ENCODE peak calls at places on chromosome 12, in seven cellular contexts. One of them, this sample, is unnamed.

GRCh38 chr12:108152179-108152538 is 23.1 kb downstream of the WSCD2 start:
- DNase-seq in sigmoid colon: no peak
- DNase-seq in astrocyte of the spinal cord: no peak
- DNase-seq in endothelial cell: no peak
- DNase-seq in adrenal gland: no peak
- DNase-seq in CD8-positive, alpha-beta T cell: no peak
- DNase-seq in mammary epithelial cell: no peak
- DNase-seq in this sample: no peak

GRCh38 chr12:76183459-76184186 is 99.1 kb upstream of the NAP1L1 start:
- DNase-seq in CD8-positive, alpha-beta T cell: no peak
- DNase-seq in astrocyte of the spinal cord: peak
- DNase-seq in endothelial cell: no peak
- DNase-seq in mammary epithelial cell: peak
- DNase-seq in adrenal gland: peak
- DNase-seq in sigmoid colon: no peak
- DNase-seq in this sample: no peak

GRCh38 chr12:67426067-67426466 is 156.9 kb downstream of the CAND1 start:
- DNase-seq in mammary epithelial cell: no peak
- DNase-seq in sigmoid colon: no peak
- DNase-seq in CD8-positive, alpha-beta T cell: no peak
- DNase-seq in astrocyte of the spinal cord: peak
- DNase-seq in adrenal gland: peak
- DNase-seq in endothelial cell: no peak
- DNase-seq in this sample: no peak

GRCh38 chr12:100371146-100371545 is 14.3 kb downstream of the SLC17A8 start:
- DNase-seq in sigmoid colon: no peak
- DNase-seq in adrenal gland: no peak
- DNase-seq in mammary epithelial cell: no peak
- DNase-seq in endothelial cell: no peak
- DNase-seq in CD8-positive, alpha-beta T cell: no peak
- DNase-seq in astrocyte of the spinal cord: no peak
- DNase-seq in this sample: no peak

GRCh38 chr12:84636801-84637285 is 275.8 kb downstream of the SLC6A15 start:
- DNase-seq in CD8-positive, alpha-beta T cell: no peak
- DNase-seq in endothelial cell: no peak
- DNase-seq in adrenal gland: no peak
- DNase-seq in astrocyte of the spinal cord: peak
- DNase-seq in mammary epithelial cell: no peak
- DNase-seq in sigmoid colon: no peak
- DNase-seq in this sample: no peak

GRCh38 chr12:89493650-89494302 is 30.8 kb downstream of the GALNT4 start:
- DNase-seq in CD8-positive, alpha-beta T cell: no peak
- DNase-seq in endothelial cell: no peak
- DNase-seq in adrenal gland: no peak
- DNase-seq in astrocyte of the spinal cord: no peak
- DNase-seq in mammary epithelial cell: no peak
- DNase-seq in sigmoid colon: no peak
- DNase-seq in this sample: no peak

GRCh38 chr12:48865441-48866290 is at the start of gene RND1:
- DNase-seq in sigmoid colon: peak
- DNase-seq in CD8-positive, alpha-beta T cell: peak
- DNase-seq in astrocyte of the spinal cord: peak
- DNase-seq in adrenal gland: peak
- DNase-seq in mammary epithelial cell: peak
- DNase-seq in endothelial cell: peak
- DNase-seq in this sample: peak

GRCh38 chr12:38508246-38508645 is 191.7 kb downstream of the ALG10B start:
- DNase-seq in adrenal gland: no peak
- DNase-seq in endothelial cell: no peak
- DNase-seq in astrocyte of the spinal cord: no peak
- DNase-seq in sigmoid colon: no peak
- DNase-seq in mammary epithelial cell: peak
- DNase-seq in CD8-positive, alpha-beta T cell: no peak
- DNase-seq in this sample: no peak

GRCh38 chr12:54025507-54026393 is 2.5 kb upstream of the HOXC6 start:
- DNase-seq in astrocyte of the spinal cord: no peak
- DNase-seq in mammary epithelial cell: no peak
- DNase-seq in sigmoid colon: no peak
- DNase-seq in CD8-positive, alpha-beta T cell: no peak
- DNase-seq in adrenal gland: no peak
- DNase-seq in endothelial cell: no peak
- DNase-seq in this sample: no peak

GRCh38 chr12:4900327-4900726 is 9.4 kb upstream of the KCNA1 start:
- DNase-seq in astrocyte of the spinal cord: no peak
- DNase-seq in mammary epithelial cell: peak
- DNase-seq in sigmoid colon: no peak
- DNase-seq in endothelial cell: no peak
- DNase-seq in CD8-positive, alpha-beta T cell: no peak
- DNase-seq in adrenal gland: no peak
- DNase-seq in this sample: no peak

GRCh38 chr12:110102255-110102654 is 21.9 kb upstream of the IFT81 start:
- DNase-seq in CD8-positive, alpha-beta T cell: no peak
- DNase-seq in sigmoid colon: no peak
- DNase-seq in astrocyte of the spinal cord: peak
- DNase-seq in mammary epithelial cell: peak
- DNase-seq in endothelial cell: peak
- DNase-seq in adrenal gland: peak
- DNase-seq in this sample: no peak

GRCh38 chr12:119020377-119021360 is 39.3 kb downstream of the SRRM4 start:
- DNase-seq in endothelial cell: peak
- DNase-seq in mammary epithelial cell: no peak
- DNase-seq in sigmoid colon: no peak
- DNase-seq in adrenal gland: peak
- DNase-seq in astrocyte of the spinal cord: no peak
- DNase-seq in CD8-positive, alpha-beta T cell: no peak
- DNase-seq in this sample: peak

GRCh38 chr12:11513288-11513687 is 117.9 kb upstream of the PRB2 start:
- DNase-seq in adrenal gland: no peak
- DNase-seq in sigmoid colon: no peak
- DNase-seq in endothelial cell: peak
- DNase-seq in mammary epithelial cell: no peak
- DNase-seq in astrocyte of the spinal cord: no peak
- DNase-seq in CD8-positive, alpha-beta T cell: no peak
- DNase-seq in this sample: no peak

GRCh38 chr12:11877102-11877826 is 193.5 kb upstream of the BCL2L14 start:
- DNase-seq in adrenal gland: no peak
- DNase-seq in endothelial cell: no peak
- DNase-seq in mammary epithelial cell: no peak
- DNase-seq in astrocyte of the spinal cord: no peak
- DNase-seq in sigmoid colon: no peak
- DNase-seq in CD8-positive, alpha-beta T cell: no peak
- DNase-seq in this sample: no peak

GRCh38 chr12:107179883-107180282 is 86.5 kb upstream of the CRY1 start:
- DNase-seq in CD8-positive, alpha-beta T cell: no peak
- DNase-seq in sigmoid colon: no peak
- DNase-seq in endothelial cell: no peak
- DNase-seq in astrocyte of the spinal cord: no peak
- DNase-seq in mammary epithelial cell: peak
- DNase-seq in adrenal gland: no peak
- DNase-seq in this sample: no peak

GRCh38 chr12:100356646-100357223 is at the start of gene SLC17A8:
- DNase-seq in sigmoid colon: no peak
- DNase-seq in endothelial cell: peak
- DNase-seq in CD8-positive, alpha-beta T cell: no peak
- DNase-seq in adrenal gland: no peak
- DNase-seq in astrocyte of the spinal cord: no peak
- DNase-seq in mammary epithelial cell: no peak
- DNase-seq in this sample: peak

GRCh38 chr12:89225401-89225800 is 126.9 kb downstream of the DUSP6 start:
- DNase-seq in endothelial cell: no peak
- DNase-seq in adrenal gland: peak
- DNase-seq in sigmoid colon: no peak
- DNase-seq in astrocyte of the spinal cord: peak
- DNase-seq in CD8-positive, alpha-beta T cell: peak
- DNase-seq in mammary epithelial cell: peak
- DNase-seq in this sample: no peak

GRCh38 chr12:14239350-14239934 is 126.0 kb upstream of the ATF7IP start:
- DNase-seq in endothelial cell: no peak
- DNase-seq in adrenal gland: peak
- DNase-seq in sigmoid colon: no peak
- DNase-seq in astrocyte of the spinal cord: peak
- DNase-seq in CD8-positive, alpha-beta T cell: no peak
- DNase-seq in mammary epithelial cell: peak
- DNase-seq in this sample: no peak

GRCh38 chr12:124861898-124862676 is 1.6 kb downstream of the SCARB1 start:
- DNase-seq in astrocyte of the spinal cord: no peak
- DNase-seq in endothelial cell: no peak
- DNase-seq in sigmoid colon: no peak
- DNase-seq in mammary epithelial cell: no peak
- DNase-seq in adrenal gland: no peak
- DNase-seq in CD8-positive, alpha-beta T cell: no peak
- DNase-seq in this sample: no peak

GRCh38 chr12:47033081-47033480 is 46.3 kb upstream of the PCED1B start:
- DNase-seq in CD8-positive, alpha-beta T cell: no peak
- DNase-seq in adrenal gland: peak
- DNase-seq in astrocyte of the spinal cord: no peak
- DNase-seq in sigmoid colon: peak
- DNase-seq in endothelial cell: no peak
- DNase-seq in mammary epithelial cell: peak
- DNase-seq in this sample: no peak

GRCh38 chr12:60101715-60102114 is 505.9 kb downstream of the SLC16A7 start:
- DNase-seq in endothelial cell: no peak
- DNase-seq in sigmoid colon: no peak
- DNase-seq in CD8-positive, alpha-beta T cell: no peak
- DNase-seq in adrenal gland: no peak
- DNase-seq in mammary epithelial cell: peak
- DNase-seq in astrocyte of the spinal cord: peak
- DNase-seq in this sample: no peak

GRCh38 chr12:5177731-5178130 is 134.1 kb downstream of the KCNA5 start:
- DNase-seq in adrenal gland: no peak
- DNase-seq in astrocyte of the spinal cord: no peak
- DNase-seq in CD8-positive, alpha-beta T cell: no peak
- DNase-seq in sigmoid colon: no peak
- DNase-seq in endothelial cell: no peak
- DNase-seq in mammary epithelial cell: peak
- DNase-seq in this sample: no peak

GRCh38 chr12:124713436-124714082 is 146.1 kb upstream of the NCOR2 start:
- DNase-seq in mammary epithelial cell: no peak
- DNase-seq in CD8-positive, alpha-beta T cell: peak
- DNase-seq in endothelial cell: no peak
- DNase-seq in astrocyte of the spinal cord: peak
- DNase-seq in adrenal gland: no peak
- DNase-seq in sigmoid colon: peak
- DNase-seq in this sample: no peak

GRCh38 chr12:124094188-124094587 is 121.2 kb downstream of the ZNF664 start:
- DNase-seq in adrenal gland: no peak
- DNase-seq in astrocyte of the spinal cord: no peak
- DNase-seq in endothelial cell: no peak
- DNase-seq in sigmoid colon: no peak
- DNase-seq in CD8-positive, alpha-beta T cell: no peak
- DNase-seq in mammary epithelial cell: no peak
- DNase-seq in this sample: no peak

GRCh38 chr12:54005531-54005852 is 3.3 kb upstream of the HOXC8 start:
- DNase-seq in CD8-positive, alpha-beta T cell: no peak
- DNase-seq in astrocyte of the spinal cord: no peak
- DNase-seq in sigmoid colon: no peak
- DNase-seq in mammary epithelial cell: no peak
- DNase-seq in adrenal gland: no peak
- DNase-seq in endothelial cell: no peak
- DNase-seq in this sample: no peak

GRCh38 chr12:20007331-20007730 is 361.0 kb upstream of the PDE3A start:
- DNase-seq in astrocyte of the spinal cord: no peak
- DNase-seq in mammary epithelial cell: no peak
- DNase-seq in sigmoid colon: no peak
- DNase-seq in CD8-positive, alpha-beta T cell: no peak
- DNase-seq in endothelial cell: no peak
- DNase-seq in adrenal gland: no peak
- DNase-seq in this sample: no peak

GRCh38 chr12:106345739-106346138 is 11.8 kb upstream of the POLR3B start:
- DNase-seq in sigmoid colon: no peak
- DNase-seq in mammary epithelial cell: peak
- DNase-seq in adrenal gland: peak
- DNase-seq in endothelial cell: peak
- DNase-seq in astrocyte of the spinal cord: peak
- DNase-seq in CD8-positive, alpha-beta T cell: no peak
- DNase-seq in this sample: no peak

GRCh38 chr12:9848899-9849298 is 20.3 kb downstream of the CLEC2B start:
- DNase-seq in sigmoid colon: no peak
- DNase-seq in astrocyte of the spinal cord: no peak
- DNase-seq in adrenal gland: no peak
- DNase-seq in endothelial cell: no peak
- DNase-seq in CD8-positive, alpha-beta T cell: no peak
- DNase-seq in mammary epithelial cell: no peak
- DNase-seq in this sample: no peak
- TF ChIP-seq CTCF in sigmoid colon: no peak
- TF ChIP-seq CTCF in astrocyte of the spinal cord: no peak
- TF ChIP-seq CTCF in adrenal gland: no peak
- TF ChIP-seq CTCF in endothelial cell: no peak
- TF ChIP-seq CTCF in CD8-positive, alpha-beta T cell: no peak
- TF ChIP-seq CTCF in mammary epithelial cell: no peak
- TF ChIP-seq CTCF in this sample: no peak

GRCh38 chr12:93753285-93753684 is 76.1 kb downstream of the CRADD start:
- DNase-seq in CD8-positive, alpha-beta T cell: no peak
- DNase-seq in sigmoid colon: no peak
- DNase-seq in astrocyte of the spinal cord: no peak
- DNase-seq in endothelial cell: no peak
- DNase-seq in adrenal gland: no peak
- DNase-seq in mammary epithelial cell: no peak
- DNase-seq in this sample: no peak
- TF ChIP-seq CTCF in CD8-positive, alpha-beta T cell: no peak
- TF ChIP-seq CTCF in sigmoid colon: no peak
- TF ChIP-seq CTCF in astrocyte of the spinal cord: no peak
- TF ChIP-seq CTCF in endothelial cell: no peak
- TF ChIP-seq CTCF in adrenal gland: no peak
- TF ChIP-seq CTCF in mammary epithelial cell: no peak
- TF ChIP-seq CTCF in this sample: no peak

DNA sequence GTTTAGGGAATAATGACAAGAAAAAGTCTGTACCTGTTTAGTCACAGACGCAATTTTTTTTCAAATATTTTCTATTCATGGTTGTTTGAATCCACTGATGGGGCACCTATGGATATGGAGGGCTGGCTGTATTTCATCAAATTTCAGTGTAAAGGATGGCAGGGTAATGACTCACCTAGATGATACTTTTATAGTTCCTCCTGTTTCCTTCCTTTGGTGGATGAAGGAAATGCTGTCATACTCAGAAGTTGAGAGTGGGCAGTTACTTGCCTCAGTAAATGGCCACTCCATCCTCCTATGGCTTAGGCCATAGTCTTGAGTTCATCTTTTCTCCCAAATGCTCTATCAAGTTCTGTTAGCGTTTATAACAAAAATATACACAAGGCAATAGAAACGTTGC is 18.9 kb upstream of the C12orf71 start:
- DNase-seq in sigmoid colon: no peak
- DNase-seq in CD8-positive, alpha-beta T cell: no peak
- DNase-seq in endothelial cell: no peak
- DNase-seq in mammary epithelial cell: peak
- DNase-seq in astrocyte of the spinal cord: no peak
- DNase-seq in adrenal gland: no peak
- DNase-seq in this sample: no peak
- TF ChIP-seq CTCF in sigmoid colon: no peak
- TF ChIP-seq CTCF in CD8-positive, alpha-beta T cell: no peak
- TF ChIP-seq CTCF in endothelial cell: no peak
- TF ChIP-seq CTCF in mammary epithelial cell: no peak
- TF ChIP-seq CTCF in astrocyte of the spinal cord: no peak
- TF ChIP-seq CTCF in adrenal gland: no peak
- TF ChIP-seq CTCF in this sample: no peak

GRCh38 chr12:16187684-16188083 is 89.8 kb downstream of the SLC15A5 start:
- DNase-seq in adrenal gland: no peak
- DNase-seq in mammary epithelial cell: no peak
- DNase-seq in endothelial cell: no peak
- DNase-seq in sigmoid colon: no peak
- DNase-seq in CD8-positive, alpha-beta T cell: no peak
- DNase-seq in astrocyte of the spinal cord: no peak
- DNase-seq in this sample: no peak

GRCh38 chr12:16184691-16185090 is 92.8 kb downstream of the SLC15A5 start:
- DNase-seq in CD8-positive, alpha-beta T cell: no peak
- DNase-seq in sigmoid colon: no peak
- DNase-seq in endothelial cell: no peak
- DNase-seq in mammary epithelial cell: no peak
- DNase-seq in astrocyte of the spinal cord: no peak
- DNase-seq in adrenal gland: no peak
- DNase-seq in this sample: no peak

GRCh38 chr12:16189849-16190248 is 87.6 kb downstream of the SLC15A5 start:
- DNase-seq in CD8-positive, alpha-beta T cell: no peak
- DNase-seq in astrocyte of the spinal cord: peak
- DNase-seq in mammary epithelial cell: peak
- DNase-seq in endothelial cell: no peak
- DNase-seq in sigmoid colon: no peak
- DNase-seq in adrenal gland: no peak
- DNase-seq in this sample: no peak
- TF ChIP-seq CTCF in CD8-positive, alpha-beta T cell: no peak
- TF ChIP-seq CTCF in astrocyte of the spinal cord: peak
- TF ChIP-seq CTCF in mammary epithelial cell: peak
- TF ChIP-seq CTCF in endothelial cell: no peak
- TF ChIP-seq CTCF in sigmoid colon: no peak
- TF ChIP-seq CTCF in adrenal gland: no peak
- TF ChIP-seq CTCF in this sample: peak